ENCODE peak calls at places on chromosomes 12 and 14, in five cellular contexts. E, C, L, Y and V are unnamed samples.

GRCh38 chr12:6554168-6554989 is 1.5 kb downstream of the IFFO1 start:
- DNase-seq in C (peak), L (peak), E (peak), Y (peak), V (peak)

GRCh38 chr14:102932484-102933248 is 10.2 kb downstream of the AMN start:
- DNase-seq in E (no peak), L (no peak), C (no peak), Y (no peak), V (peak)

GRCh38 chr14:55807536-55807935 is 227.5 kb downstream of the KTN1 start:
- DNase-seq in E (no peak), C (peak), Y (no peak), L (no peak), V (no peak)

GRCh38 chr14:23862513-23862912 is 91.1 kb upstream of the DHRS4 start:
- DNase-seq in C (no peak), Y (no peak), E (no peak), L (no peak), V (no peak)

GRCh38 chr14:92482621-92483319 is 30.8 kb upstream of the RIN3 start:
- DNase-seq in C (no peak), Y (no peak), L (no peak), E (no peak), V (no peak)

GRCh38 chr12:102959391-102959790 is 1.9 kb downstream of the ASCL1 start:
- DNase-seq in Y (no peak), L (no peak), C (no peak), E (no peak), V (no peak)

GRCh38 chr14:80275208-80275850 is 64.0 kb upstream of the DIO2 start:
- DNase-seq in Y (no peak), C (no peak), L (no peak), E (peak), V (no peak)

GRCh38 chr12:29240441-29240840 is 91.4 kb downstream of the FAR2 start:
- DNase-seq in E (no peak), C (no peak), Y (no peak), L (no peak), V (no peak)

GRCh38 chr12:108418162-108418561 is 79.1 kb upstream of the CMKLR1 start:
- DNase-seq in Y (no peak), L (no peak), C (no peak), E (no peak), V (no peak)

GRCh38 chr12:119938049-119938667 is 50.9 kb upstream of the BICDL1 start:
- DNase-seq in L (peak), Y (peak), C (peak), E (peak), V (no peak)

GRCh38 chr14:103056322-103057027 is 874 bp downstream of the CDC42BPB start:
- DNase-seq in L (no peak), C (peak), E (peak), Y (peak), V (peak)

GRCh38 chr14:21091784-21092146 is 6.7 kb downstream of the ZNF219 start:
- DNase-seq in C (no peak), Y (peak), L (no peak), E (no peak), V (peak)
- H3K27ac ChIP-seq in C (no peak), Y (no peak), L (no peak), E (no peak), V (no peak)

GRCh38 chr14:91398707-91399106 is 18.9 kb downstream of the CCDC88C start:
- DNase-seq in C (no peak), L (no peak), Y (no peak), E (no peak), V (peak)

GRCh38 chr14:91395998-91396660 is 21.5 kb downstream of the CCDC88C start:
- DNase-seq in Y (no peak), C (no peak), L (no peak), E (no peak), V (peak)

GRCh38 chr14:91399868-91400640 is 17.6 kb downstream of the CCDC88C start:
- DNase-seq in L (no peak), Y (no peak), E (no peak), C (no peak), V (peak)

GRCh38 chr14:91396959-91397815 is 20.4 kb downstream of the CCDC88C start:
- DNase-seq in C (no peak), E (no peak), L (peak), Y (no peak), V (no peak)

DNA sequence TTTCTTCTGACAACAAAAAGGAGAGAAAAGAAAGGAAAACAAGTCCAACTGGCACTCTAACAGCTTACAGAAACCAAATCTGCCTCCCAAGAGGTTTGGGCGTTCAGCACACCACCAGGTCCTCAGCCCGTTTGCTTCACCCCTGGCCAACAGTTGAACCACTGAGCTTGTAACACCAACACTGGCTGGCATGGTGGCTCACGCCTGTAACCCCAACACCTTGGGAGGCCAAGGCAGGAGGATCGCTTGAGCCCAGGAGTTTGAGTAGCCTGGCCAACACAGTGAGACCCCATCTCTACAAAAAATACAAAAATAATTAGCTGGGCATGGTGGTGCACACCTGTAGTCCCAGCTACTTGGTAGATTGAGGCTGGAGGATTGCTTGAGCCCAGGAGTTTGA is 19.4 kb downstream of the CCDC88C start:
- DNase-seq in C (no peak), Y (no peak), E (no peak), L (no peak), V (no peak)
- H3K27ac ChIP-seq in C (no peak), Y (no peak), E (no peak), L (no peak), V (no peak)

GRCh38 chr14:53646925-53647324 is 309.7 kb downstream of the BMP4 start:
- DNase-seq in C (no peak), L (no peak), E (no peak), Y (no peak), V (no peak)
- H3K27ac ChIP-seq in C (no peak), L (no peak), E (no peak), Y (no peak), V (no peak)

DNA sequence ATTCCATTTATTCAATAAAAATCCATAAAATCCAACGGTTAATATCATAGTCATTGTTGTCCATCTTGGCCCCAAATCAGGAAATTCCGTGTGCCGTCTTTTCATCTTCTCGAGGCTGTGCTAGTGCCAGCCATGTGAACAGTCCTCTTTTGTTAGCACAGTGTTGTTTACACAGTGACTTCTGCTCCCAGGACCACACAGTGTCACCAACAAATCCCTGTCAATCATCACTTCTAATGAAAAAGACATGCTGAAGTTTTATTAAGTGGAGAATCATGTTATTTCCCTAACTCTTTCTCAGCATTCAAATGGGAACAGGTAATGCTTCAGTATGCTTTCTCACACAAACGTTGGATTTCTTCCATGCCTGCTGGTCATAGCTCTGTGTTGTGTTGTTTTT is 1.9 kb upstream of the SLCO1A2 start:
- DNase-seq in E (no peak), C (no peak), L (no peak), Y (no peak), V (no peak)
- H3K27ac ChIP-seq in E (no peak), C (no peak), L (no peak), Y (no peak), V (no peak)

GRCh38 chr12:116538076-116538591 is 21.0 kb upstream of the MAP1LC3B2 start:
- DNase-seq in L (no peak), Y (no peak), C (no peak), E (no peak), V (no peak)
- H3K27ac ChIP-seq in L (no peak), Y (no peak), C (no peak), E (no peak), V (no peak)

GRCh38 chr14:58784946-58785345 is 147.2 kb downstream of the DACT1 start:
- DNase-seq in L (no peak), C (no peak), Y (no peak), E (no peak), V (no peak)
- H3K27ac ChIP-seq in L (no peak), C (no peak), Y (no peak), E (no peak), V (no peak)

GRCh38 chr12:26119391-26119981 is 5.4 kb downstream of the BHLHE41 start:
- DNase-seq in Y (no peak), E (peak), L (no peak), C (peak), V (no peak)

GRCh38 chr12:26121841-26122680 is 2.8 kb downstream of the BHLHE41 start:
- DNase-seq in L (no peak), Y (no peak), C (peak), E (peak), V (peak)

GRCh38 chr12:26122681-26123481 is 2.0 kb downstream of the BHLHE41 start:
- DNase-seq in Y (peak), C (peak), E (peak), L (no peak), V (peak)

GRCh38 chr12:26120561-26121274 is 4.1 kb downstream of the BHLHE41 start:
- DNase-seq in Y (no peak), E (no peak), C (no peak), L (no peak), V (no peak)

GRCh38 chr12:26121323-26121740 is 3.5 kb downstream of the BHLHE41 start:
- DNase-seq in Y (no peak), C (no peak), E (no peak), L (no peak), V (no peak)
- H3K27ac ChIP-seq in Y (peak), C (no peak), E (no peak), L (no peak), V (peak)